ENCODE peak calls at places on chromosomes 13 and 19, in six cellular contexts. M is upper lobe of right lung, R is heart left ventricle, A is Peyer's patch, F is OCI-LY7, J is HAP-1. D is an unnamed sample. For H3K4me1, the result is how much of the 10 kb centered on the place peaks cover.

GRCh38 chr19:45591004-45591637 is 6.5 kb upstream of the OPA3 start:
- DNase-seq in M (peak), R (no peak), A (no peak), F (peak), J (no peak), D (peak)

GRCh38 chr13:27493981-27494380 is 43.6 kb upstream of the MTIF3 start:
- DNase-seq in M (no peak), R (no peak), A (no peak), F (no peak), J (no peak), D (no peak)

GRCh38 chr13:31681133-31681532 is 58.2 kb upstream of the RXFP2 start:
- DNase-seq in M (no peak), R (no peak), A (no peak), F (no peak), J (no peak), D (no peak)

GRCh38 chr13:42110410-42111155 is 62.1 kb downstream of the DGKH start:
- DNase-seq in M (no peak), R (no peak), A (no peak), F (peak), J (peak), D (no peak)

GRCh38 chr19:35789195-35789977 is 14.0 kb downstream of the ARHGAP33 start:
- DNase-seq in M (no peak), R (no peak), A (no peak), F (no peak), J (no peak), D (no peak)

GRCh38 chr13:93079294-93079693 is 147.3 kb upstream of the GPC6 start:
- DNase-seq in M (no peak), R (no peak), A (no peak), F (no peak), J (no peak), D (no peak)

GRCh38 chr13:28531195-28531955 is 36.4 kb upstream of the FLT1 start:
- DNase-seq in M (peak), R (peak), A (no peak), F (no peak), J (peak), D (peak)

GRCh38 chr19:29618871-29619270 is 12.8 kb downstream of the POP4 start:
- DNase-seq in M (no peak), R (no peak), A (no peak), F (no peak), J (no peak), D (no peak)

GRCh38 chr13:67299731-67300130 is 69.6 kb upstream of the PCDH9 start:
- DNase-seq in M (no peak), R (no peak), A (no peak), F (no peak), J (no peak), D (no peak)

GRCh38 chr13:19150226-19150625 is 31.4 kb downstream of the TUBA3C start:
- DNase-seq in M (no peak), R (no peak), A (no peak), F (no peak), J (no peak), D (no peak)

GRCh38 chr13:45781553-45782326 is 69.8 kb downstream of the SIAH3 start:
- DNase-seq in M (no peak), R (peak), A (no peak), F (no peak), J (no peak), D (peak)

GRCh38 chr13:114222461-114222968 is 12.2 kb upstream of the CDC16 start:
- DNase-seq in M (no peak), R (peak), A (no peak), F (no peak), J (no peak), D (peak)

DNA sequence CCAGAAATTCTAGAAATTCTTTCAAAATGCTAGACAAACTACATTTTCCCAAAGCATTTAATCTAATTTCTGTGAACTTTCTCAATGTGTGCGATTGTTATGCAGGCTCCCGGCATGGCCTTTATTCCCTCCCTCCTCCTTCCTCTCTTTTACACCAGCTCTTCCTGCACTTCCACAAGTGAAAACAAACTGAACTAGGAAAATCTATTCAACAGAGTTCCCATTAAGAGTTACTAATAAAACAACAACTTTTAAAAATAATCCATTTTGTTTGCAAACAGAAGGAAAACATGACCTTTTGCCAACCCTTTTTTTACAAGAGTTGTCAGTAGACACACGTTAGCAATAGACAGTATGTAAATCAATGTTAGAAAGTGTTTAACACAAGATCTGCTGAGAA is 98.2 kb downstream of the FOXO1 start:
- DNase-seq in M (no peak), R (no peak), A (no peak), F (no peak), J (no peak), D (no peak)
- H3K4me1 ChIP-seq in M (under half), R (under half), A (under half), F (half or more), J (under half), D (under half)

DNA sequence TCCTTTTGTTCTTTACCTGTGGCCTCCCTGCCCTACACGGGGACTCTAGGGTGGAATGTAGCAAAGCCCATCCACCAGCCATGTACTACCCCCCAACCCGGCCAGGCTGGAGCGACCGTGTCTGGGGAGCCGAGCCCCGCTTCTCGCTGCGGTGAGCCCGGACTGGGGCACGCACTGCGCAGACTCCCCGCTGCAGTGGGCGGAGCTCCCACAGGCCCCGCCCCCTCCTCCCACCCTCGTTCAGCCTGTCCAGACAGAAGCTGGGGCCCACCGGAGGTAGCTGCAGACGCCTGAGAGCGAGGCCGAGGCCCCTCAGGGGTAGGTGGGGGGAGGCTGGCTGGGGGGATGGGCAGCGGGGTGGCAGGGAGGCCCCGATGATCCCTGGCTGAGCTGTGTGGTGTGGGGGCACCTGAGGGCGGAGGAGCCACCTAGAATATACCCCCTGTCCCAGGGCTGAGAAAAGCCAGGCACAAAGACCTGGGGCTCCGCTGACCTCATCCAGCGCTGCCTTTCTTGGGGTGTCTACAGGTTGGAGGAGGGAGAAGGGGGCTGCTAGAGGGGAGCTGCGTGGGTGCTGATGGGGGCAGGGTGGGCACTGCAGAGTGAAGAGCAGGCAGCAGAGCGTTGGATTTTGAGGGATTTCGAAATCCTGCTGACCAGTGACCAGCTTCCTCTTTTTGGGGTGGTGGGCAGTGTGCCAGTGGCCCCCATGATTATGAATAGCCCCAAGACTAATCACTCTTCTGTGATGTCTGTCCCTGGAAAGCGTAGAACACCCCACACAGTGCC is 17.3 kb downstream of the PLD3 start:
- DNase-seq in M (peak), R (peak), A (no peak), F (peak), J (no peak), D (peak)
- H3K4me3 ChIP-seq in M (peak), R (peak), A (no peak), F (peak), J (no peak), D (peak)

DNA sequence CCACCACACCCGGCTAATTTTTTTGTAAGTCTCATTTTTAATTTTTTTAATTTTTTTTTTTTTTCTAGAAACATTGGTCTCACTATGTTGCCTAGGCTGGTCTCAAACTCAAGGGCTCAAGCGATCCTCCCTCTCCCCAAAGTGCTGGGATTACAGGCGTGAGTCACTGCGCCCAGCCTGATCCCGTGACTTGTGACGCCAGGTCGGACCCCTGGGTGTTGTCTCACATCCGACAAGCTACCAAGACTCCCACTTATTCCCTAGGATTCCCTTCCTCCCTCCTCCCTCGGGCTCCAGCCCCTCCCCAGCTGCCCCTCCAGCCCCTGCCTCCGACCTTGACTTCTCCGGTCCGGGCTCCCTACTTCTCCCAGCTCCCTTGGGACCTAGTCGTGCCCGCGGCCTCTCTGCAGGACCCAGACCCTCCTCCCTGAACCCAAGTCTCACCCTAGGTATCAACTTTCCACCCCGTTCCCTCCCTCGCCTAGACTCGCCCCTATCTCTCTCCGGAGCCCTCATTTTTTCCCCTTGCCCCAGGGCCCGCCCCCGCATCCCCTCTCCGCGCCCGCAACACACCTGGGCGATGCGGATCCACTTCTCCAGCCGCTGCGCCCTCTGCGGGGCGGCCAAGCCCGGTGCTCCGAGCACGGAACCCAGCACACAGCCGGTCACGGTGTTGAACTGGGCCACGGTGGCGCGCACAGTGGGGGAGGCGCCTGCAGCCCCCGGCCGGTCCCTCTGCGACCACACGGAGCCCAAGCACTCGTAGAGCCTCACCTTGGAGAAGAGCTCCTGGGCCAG is 13.1 kb downstream of the RGL3 start:
- DNase-seq in M (no peak), R (no peak), A (no peak), F (no peak), J (no peak), D (peak)
- H3K4me1 ChIP-seq in M (under half), R (under half), A (under half), F (under half), J (under half), D (under half)

DNA sequence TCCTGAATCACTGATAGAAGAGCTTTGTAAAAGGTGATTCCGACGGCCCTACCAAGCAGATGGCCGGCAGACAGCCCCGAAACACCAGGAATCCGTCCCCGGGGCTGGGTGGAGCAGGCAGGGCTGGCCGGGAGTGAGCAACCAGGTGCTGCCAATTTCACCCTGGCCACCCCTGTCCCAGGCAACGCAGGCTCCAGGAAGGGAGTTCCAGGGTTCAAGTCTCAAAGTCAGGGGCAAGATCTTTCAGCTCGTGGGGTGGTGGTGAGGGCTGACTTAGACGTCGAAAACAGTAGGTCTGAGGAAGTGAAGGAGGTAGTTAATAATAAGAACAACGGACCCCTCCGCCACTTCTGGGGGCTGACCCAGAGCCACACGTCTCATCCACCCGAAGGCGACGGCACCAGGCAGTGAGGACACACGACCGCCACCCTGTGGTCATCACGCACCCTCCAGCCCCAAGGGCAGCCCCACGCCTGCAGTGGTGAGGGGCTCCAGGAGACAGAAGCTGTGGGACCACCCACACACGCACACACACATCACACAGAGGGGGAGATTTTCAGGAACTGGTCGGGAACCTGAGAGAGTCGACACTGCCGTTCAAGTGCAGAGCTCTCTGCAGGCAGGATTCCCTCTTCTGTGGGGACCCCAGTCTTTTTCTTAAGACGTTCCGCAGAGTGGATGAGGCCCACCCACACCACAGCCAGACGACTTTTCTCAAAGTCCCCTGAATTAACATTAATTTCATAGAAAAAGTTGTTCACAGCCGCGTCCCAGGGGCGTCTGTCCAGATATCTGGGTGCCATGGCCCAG is 67.2 kb downstream of the SPACA7 start:
- DNase-seq in M (no peak), R (no peak), A (no peak), F (peak), J (no peak), D (no peak)
- H3K4me3 ChIP-seq in M (no peak), R (no peak), A (no peak), F (no peak), J (no peak), D (no peak)

GRCh38 chr19:33376423-33376822 is 2.9 kb downstream of the CEBPG start:
- DNase-seq in M (no peak), R (peak), A (no peak), F (no peak), J (no peak), D (peak)
- H3K4me1 ChIP-seq in M (under half), R (under half), A (under half), F (under half), J (under half), D (under half)

DNA sequence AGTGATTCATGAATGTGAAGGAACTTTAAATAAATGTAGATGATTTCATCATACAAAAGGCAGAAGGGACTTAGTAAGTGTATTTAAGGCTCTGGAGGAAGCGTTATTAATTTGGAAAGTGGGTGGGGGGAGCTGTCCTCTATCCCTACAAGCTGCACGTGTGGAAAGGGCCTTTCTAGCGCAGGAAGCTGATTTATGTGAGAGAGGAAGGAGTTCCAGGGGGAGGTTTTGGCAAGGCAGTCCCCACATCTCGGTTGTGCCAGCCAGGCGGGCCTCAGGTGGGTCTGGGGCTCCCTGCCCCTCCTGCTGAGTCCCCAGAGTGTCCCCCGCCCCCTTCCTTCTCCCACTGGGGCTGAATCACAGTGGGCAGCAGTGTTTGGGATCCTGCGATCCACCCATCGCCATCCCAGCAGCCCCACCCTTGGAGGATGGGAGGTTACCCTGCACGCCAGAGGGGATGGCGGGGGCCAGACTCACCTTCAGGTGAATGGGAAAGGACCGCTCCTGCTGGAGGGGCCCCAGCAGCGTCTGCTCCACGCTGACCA is 709 bp downstream of the DLEU7 start:
- DNase-seq in M (no peak), R (no peak), A (no peak), F (no peak), J (no peak), D (no peak)
- H3K4me3 ChIP-seq in M (no peak), R (peak), A (peak), F (no peak), J (no peak), D (peak)

GRCh38 chr19:1274081-1274851 is 1.1 kb upstream of the FAM174C start:
- DNase-seq in M (no peak), R (peak), A (no peak), F (no peak), J (no peak), D (peak)

GRCh38 chr19:1273263-1274041 is 1.9 kb upstream of the FAM174C start:
- DNase-seq in M (no peak), R (no peak), A (no peak), F (no peak), J (no peak), D (no peak)

GRCh38 chr19:1275976-1276619 is 768 bp downstream of the FAM174C start:
- DNase-seq in M (no peak), R (peak), A (no peak), F (no peak), J (no peak), D (peak)

GRCh38 chr19:1275260-1275975 is at the start of gene FAM174C:
- DNase-seq in M (peak), R (peak), A (peak), F (peak), J (peak), D (peak)

DNA sequence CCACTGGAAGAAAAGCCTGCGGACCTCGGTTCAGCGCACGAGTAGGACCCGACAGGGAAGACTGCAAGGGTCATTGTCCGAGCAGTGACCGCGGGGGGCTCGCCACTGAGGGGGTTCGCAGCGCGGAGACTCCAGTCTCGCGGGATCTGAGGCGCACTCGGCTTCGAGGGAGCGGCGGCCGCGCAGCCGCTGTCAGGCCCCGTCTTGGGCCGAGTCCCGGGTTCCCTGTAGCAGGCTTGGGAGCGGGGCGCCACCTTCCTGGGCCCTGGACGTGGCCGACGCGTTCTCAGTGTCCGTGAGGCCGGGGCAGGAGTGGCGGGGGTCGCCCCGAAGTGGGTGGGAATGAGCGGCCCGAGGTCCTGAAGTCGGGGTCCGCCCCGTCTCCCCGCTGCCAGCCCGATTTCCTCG is 474 bp upstream of the FAM174C start:
- DNase-seq in M (peak), R (peak), A (no peak), F (no peak), J (no peak), D (no peak)
- H3K4me1 ChIP-seq in M (half or more), R (half or more), A (half or more), F (half or more), J (under half), D (under half)

GRCh38 chr19:4069331-4069959 is 2.7 kb upstream of the ZBTB7A start:
- DNase-seq in M (peak), R (peak), A (peak), F (peak), J (no peak), D (no peak)

GRCh38 chr19:4067396-4068057 is 828 bp upstream of the ZBTB7A start:
- DNase-seq in M (peak), R (no peak), A (no peak), F (peak), J (no peak), D (peak)

GRCh38 chr19:4066176-4066606 is 508 bp downstream of the ZBTB7A start:
- DNase-seq in M (peak), R (peak), A (peak), F (no peak), J (no peak), D (peak)

GRCh38 chr19:4066682-4067395 is at the start of gene ZBTB7A:
- DNase-seq in M (peak), R (peak), A (peak), F (peak), J (peak), D (peak)

DNA sequence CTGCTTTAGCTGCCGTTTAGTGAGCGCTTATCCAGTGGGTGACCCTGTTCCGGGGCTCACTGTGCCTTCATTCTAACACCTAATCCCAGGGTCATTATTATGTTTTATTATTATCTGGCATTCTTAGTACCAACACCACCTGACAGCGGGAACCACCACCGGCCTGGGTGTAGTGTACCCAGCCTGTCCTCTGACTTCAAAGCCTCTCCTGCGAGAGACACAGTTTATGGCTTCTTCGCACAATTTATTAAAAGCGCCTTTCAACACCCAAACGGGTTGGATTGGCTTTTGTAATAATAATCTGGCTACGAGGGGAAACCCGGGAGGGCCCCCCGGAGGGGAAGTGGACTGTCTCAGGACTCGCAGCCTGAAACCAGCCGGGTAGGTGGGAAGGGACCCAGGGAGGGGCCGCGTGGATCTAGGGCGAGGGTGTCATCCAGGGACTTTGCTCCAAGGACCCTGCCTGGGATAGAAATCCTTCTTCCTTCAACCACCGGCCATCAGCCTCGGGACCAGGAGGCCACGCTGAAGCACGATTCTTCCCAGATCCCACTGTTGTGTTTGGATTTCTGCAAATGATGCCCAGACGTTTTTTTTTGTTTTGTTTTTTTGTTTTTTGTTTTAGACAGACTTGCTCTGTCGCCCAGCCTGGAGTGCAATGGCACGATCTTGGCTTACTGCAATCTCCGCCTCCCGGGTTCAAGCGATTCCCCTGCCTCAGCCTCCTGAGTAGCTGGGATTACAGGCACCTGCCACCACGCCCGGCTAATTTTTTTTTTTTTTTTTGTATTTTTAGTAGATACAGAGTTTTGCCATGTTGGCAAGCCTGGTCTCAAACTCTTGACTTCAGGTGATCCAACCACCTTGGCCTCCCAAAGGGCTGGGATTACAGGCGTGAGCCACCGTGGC is 1.6 kb upstream of the ZBTB7A start:
- DNase-seq in M (no peak), R (no peak), A (no peak), F (peak), J (no peak), D (no peak)
- H3K4me3 ChIP-seq in M (peak), R (peak), A (peak), F (peak), J (peak), D (peak)

D was measured in right cardiac atrium.